ENCODE peak calls at places on chromosomes 11 and 22, in five cellular contexts. Z, W, Y, M and P are unnamed samples. For H3K4me1, the result is how much of the 10 kb centered on the place peaks cover.

GRCh38 chr11:104094576-104094975 is 58.1 kb downstream of the DDI1 start:
- DNase-seq in Z (no peak), W (no peak), Y (no peak), M (no peak), P (no peak)

GRCh38 chr22:39932918-39933649 is 27.1 kb upstream of the TMA7B start:
- DNase-seq in Z (no peak), W (peak), Y (peak), M (peak), P (no peak)

GRCh38 chr22:20565761-20566160 is 58.4 kb downstream of the MED15 start:
- DNase-seq in Z (no peak), W (no peak), Y (no peak), M (no peak), P (no peak)

GRCh38 chr11:34356576-34356917 is 1.3 kb downstream of the ABTB2 start:
- DNase-seq in Z (peak), W (no peak), Y (no peak), M (no peak), P (peak)

GRCh38 chr11:112113539-112114457 is 27.1 kb downstream of the SDHD start:
- DNase-seq in Z (no peak), W (peak), Y (no peak), M (no peak), P (no peak)

GRCh38 chr11:108117746-108118371 is 3.5 kb upstream of the ACAT1 start:
- DNase-seq in Z (no peak), W (peak), Y (no peak), M (no peak), P (no peak)

GRCh38 chr11:121965330-121965729 is 150.7 kb downstream of the BLID start:
- DNase-seq in Z (peak), W (no peak), Y (no peak), M (no peak), P (no peak)

GRCh38 chr22:19466126-19466716 is 12.8 kb downstream of the UFD1 start:
- DNase-seq in Z (no peak), W (no peak), Y (no peak), M (no peak), P (no peak)

GRCh38 chr11:86588566-86589090 is 83.8 kb downstream of the ME3 start:
- DNase-seq in Z (no peak), W (no peak), Y (no peak), M (no peak), P (no peak)

GRCh38 chr22:46068908-46069481 is 81.3 kb upstream of the PPARA start:
- DNase-seq in Z (peak), W (no peak), Y (no peak), M (peak), P (no peak)

GRCh38 chr11:19027829-19028595 is 32.5 kb downstream of the MRGPRX2 start:
- DNase-seq in Z (no peak), W (peak), Y (no peak), M (no peak), P (no peak)

GRCh38 chr11:16945671-16946469 is 68.3 kb downstream of the PLEKHA7 start:
- DNase-seq in Z (peak), W (peak), Y (peak), M (peak), P (peak)

GRCh38 chr11:15969701-15970329 is 386.5 kb downstream of the SOX6 start:
- DNase-seq in Z (no peak), W (no peak), Y (no peak), M (no peak), P (no peak)

GRCh38 chr11:99952816-99953215 is 734.3 kb upstream of the ARHGAP42 start:
- DNase-seq in Z (no peak), W (no peak), Y (no peak), M (no peak), P (no peak)

GRCh38 chr11:13216019-13217006 is 61.3 kb upstream of the BMAL1 start:
- DNase-seq in Z (no peak), W (peak), Y (no peak), M (no peak), P (no peak)

GRCh38 chr11:66981976-66982578 is 7.0 kb downstream of the C11orf86 start:
- DNase-seq in Z (peak), W (peak), Y (peak), M (peak), P (peak)

GRCh38 chr11:409600-410471 is 5.0 kb downstream of the SIGIRR start:
- DNase-seq in Z (no peak), W (no peak), Y (no peak), M (no peak), P (no peak)

GRCh38 chr11:9765320-9766101 is 101.6 kb downstream of the SWAP70 start:
- DNase-seq in Z (peak), W (no peak), Y (no peak), M (no peak), P (peak)

GRCh38 chr22:20180245-20180630 is 29.4 kb upstream of the CCDC188 start:
- DNase-seq in Z (no peak), W (no peak), Y (no peak), M (no peak), P (no peak)

GRCh38 chr11:64718084-64718779 is 4.8 kb downstream of the NRXN2 start:
- DNase-seq in Z (no peak), W (no peak), Y (no peak), M (no peak), P (no peak)

GRCh38 chr11:12179019-12179418 is 68.6 kb downstream of the MICAL2 start:
- DNase-seq in Z (no peak), W (no peak), Y (peak), M (peak), P (no peak)

GRCh38 chr11:3002871-3003270 is 10.7 kb upstream of the NAP1L4 start:
- DNase-seq in Z (no peak), W (no peak), Y (no peak), M (no peak), P (no peak)

GRCh38 chr22:26199665-26200064 is 30.4 kb downstream of the SEZ6L start:
- DNase-seq in Z (no peak), W (no peak), Y (no peak), M (no peak), P (no peak)

GRCh38 chr11:86869966-86870570 is 69.7 kb downstream of the PRSS23 start:
- DNase-seq in Z (peak), W (peak), Y (peak), M (peak), P (peak)

GRCh38 chr22:49325531-49326395 is 501.9 kb downstream of the BRD1 start:
- DNase-seq in Z (no peak), W (no peak), Y (no peak), M (no peak), P (no peak)

GRCh38 chr11:34874202-34874601 is 42.0 kb downstream of the APIP start:
- DNase-seq in Z (no peak), W (no peak), Y (no peak), M (no peak), P (no peak)

GRCh38 chr11:124285610-124286344 is 28.0 kb downstream of the OR8D1 start:
- DNase-seq in Z (no peak), W (no peak), Y (no peak), M (no peak), P (no peak)

GRCh38 chr11:72189448-72190250 is 2.3 kb upstream of the FOLR1 start:
- DNase-seq in Z (no peak), W (no peak), Y (no peak), M (no peak), P (peak)

GRCh38 chr11:9802291-9802861 is 138.5 kb downstream of the SWAP70 start:
- DNase-seq in Z (no peak), W (no peak), Y (no peak), M (no peak), P (no peak)

GRCh38 chr11:74468521-74469280 is 1.4 kb upstream of the KCNE3 start:
- DNase-seq in Z (no peak), W (no peak), Y (no peak), M (no peak), P (no peak)

GRCh38 chr22:19942071-19942885 is 660 bp upstream of the TXNRD2 start:
- DNase-seq in Z (no peak), W (peak), Y (no peak), M (no peak), P (no peak)

GRCh38 chr22:42301072-42301741 is 30.8 kb upstream of the TCF20 start:
- DNase-seq in Z (no peak), W (no peak), Y (no peak), M (no peak), P (no peak)
- H3K4me1 ChIP-seq in Z (under half), W (under half), Y (under half), M (under half), P (under half)

GRCh38 chr11:113384551-113384950 is 3.0 kb upstream of the ANKK1 start:
- DNase-seq in Z (no peak), W (no peak), Y (no peak), M (no peak), P (no peak)

GRCh38 chr11:113389288-113389687 is 1.7 kb downstream of the ANKK1 start:
- DNase-seq in Z (no peak), W (no peak), Y (no peak), M (no peak), P (no peak)

GRCh38 chr11:113385749-113386148 is 1.8 kb upstream of the ANKK1 start:
- DNase-seq in Z (no peak), W (no peak), Y (no peak), M (no peak), P (no peak)

GRCh38 chr11:113386866-113387265 is 713 bp upstream of the ANKK1 start:
- DNase-seq in Z (no peak), W (no peak), Y (no peak), M (no peak), P (no peak)

DNA sequence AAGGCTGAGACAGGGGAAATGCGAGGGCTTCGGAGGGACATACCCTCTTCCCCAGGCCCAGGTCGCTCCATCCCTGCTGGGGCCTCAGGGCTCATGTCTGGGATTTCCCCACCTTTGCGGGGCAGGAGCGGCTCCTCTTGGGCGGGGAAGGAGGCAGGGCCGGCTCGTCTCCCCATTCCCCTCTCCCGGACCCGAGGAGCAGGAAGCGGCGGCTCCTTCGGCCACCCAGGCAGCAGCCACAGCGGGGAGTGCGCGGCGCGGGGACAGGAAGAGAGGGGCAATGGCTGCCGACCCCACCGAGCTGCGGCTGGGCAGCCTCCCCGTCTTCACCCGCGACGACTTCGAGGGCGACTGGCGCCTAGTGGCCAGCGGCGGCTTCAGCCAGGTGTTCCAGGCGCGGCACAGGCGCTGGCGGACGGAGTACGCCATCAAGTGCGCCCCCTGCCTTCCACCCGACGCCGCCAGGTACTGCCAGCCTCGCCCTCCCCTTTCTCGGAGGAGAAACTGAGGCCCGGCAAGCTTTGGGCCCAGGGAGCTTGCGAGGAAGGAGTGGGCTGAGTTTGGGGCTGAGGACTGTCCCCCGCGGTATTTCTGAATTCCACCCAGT is at the start of gene ANKK1:
- DNase-seq in Z (no peak), W (no peak), Y (peak), M (peak), P (no peak)
- TF ChIP-seq CTCF in Z (peak), W (no peak), Y (peak), M (peak), P (peak)

DNA sequence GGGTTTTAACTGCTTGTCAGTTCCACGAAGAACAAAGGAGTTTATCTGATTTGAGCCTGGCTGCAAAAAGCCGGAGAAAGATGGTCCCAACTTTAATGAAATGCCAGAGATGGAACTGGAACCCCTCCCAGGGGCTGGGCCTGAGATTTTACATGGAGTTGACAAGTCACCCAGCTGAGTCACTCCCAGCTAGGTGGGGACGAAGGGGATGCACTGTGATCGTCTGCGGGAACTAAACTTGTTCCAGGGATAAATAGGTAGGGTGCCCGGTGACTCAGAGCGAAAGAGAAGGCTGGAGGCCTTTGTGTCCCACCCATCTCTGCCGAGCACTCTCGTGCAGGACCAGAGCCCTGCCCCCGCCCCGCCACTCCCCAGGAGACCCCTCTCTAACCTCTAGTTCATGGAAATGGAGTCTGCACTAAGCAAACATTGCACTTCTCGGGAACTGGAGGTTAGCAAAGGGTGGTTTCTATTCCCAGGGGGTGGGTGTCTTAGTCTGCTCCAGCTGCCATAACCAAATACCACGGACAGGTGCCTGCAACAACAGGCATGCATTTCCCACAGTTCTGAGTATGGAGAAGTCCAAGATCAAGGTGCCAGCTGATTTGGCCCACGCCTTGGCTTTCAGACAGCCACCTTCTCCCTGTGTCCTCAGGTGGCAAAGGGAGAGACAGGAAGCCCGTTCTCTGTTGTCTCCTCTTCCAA is 60.8 kb upstream of the FADD start:
- DNase-seq in Z (no peak), W (peak), Y (no peak), M (no peak), P (no peak)
- H3K4me3 ChIP-seq in Z (no peak), W (no peak), Y (no peak), M (no peak), P (no peak)

GRCh38 chr11:116537121-116537520 is 235.7 kb downstream of the BUD13 start:
- DNase-seq in Z (no peak), W (no peak), Y (no peak), M (no peak), P (no peak)
- H3K4me1 ChIP-seq in Z (under half), W (under half), Y (under half), M (under half), P (under half)

GRCh38 chr11:57662893-57663292 is 5.0 kb upstream of the ZDHHC5 start:
- DNase-seq in Z (no peak), W (no peak), Y (no peak), M (no peak), P (no peak)
- TF ChIP-seq CTCF in Z (no peak), W (no peak), Y (no peak), M (no peak), P (no peak)

DNA sequence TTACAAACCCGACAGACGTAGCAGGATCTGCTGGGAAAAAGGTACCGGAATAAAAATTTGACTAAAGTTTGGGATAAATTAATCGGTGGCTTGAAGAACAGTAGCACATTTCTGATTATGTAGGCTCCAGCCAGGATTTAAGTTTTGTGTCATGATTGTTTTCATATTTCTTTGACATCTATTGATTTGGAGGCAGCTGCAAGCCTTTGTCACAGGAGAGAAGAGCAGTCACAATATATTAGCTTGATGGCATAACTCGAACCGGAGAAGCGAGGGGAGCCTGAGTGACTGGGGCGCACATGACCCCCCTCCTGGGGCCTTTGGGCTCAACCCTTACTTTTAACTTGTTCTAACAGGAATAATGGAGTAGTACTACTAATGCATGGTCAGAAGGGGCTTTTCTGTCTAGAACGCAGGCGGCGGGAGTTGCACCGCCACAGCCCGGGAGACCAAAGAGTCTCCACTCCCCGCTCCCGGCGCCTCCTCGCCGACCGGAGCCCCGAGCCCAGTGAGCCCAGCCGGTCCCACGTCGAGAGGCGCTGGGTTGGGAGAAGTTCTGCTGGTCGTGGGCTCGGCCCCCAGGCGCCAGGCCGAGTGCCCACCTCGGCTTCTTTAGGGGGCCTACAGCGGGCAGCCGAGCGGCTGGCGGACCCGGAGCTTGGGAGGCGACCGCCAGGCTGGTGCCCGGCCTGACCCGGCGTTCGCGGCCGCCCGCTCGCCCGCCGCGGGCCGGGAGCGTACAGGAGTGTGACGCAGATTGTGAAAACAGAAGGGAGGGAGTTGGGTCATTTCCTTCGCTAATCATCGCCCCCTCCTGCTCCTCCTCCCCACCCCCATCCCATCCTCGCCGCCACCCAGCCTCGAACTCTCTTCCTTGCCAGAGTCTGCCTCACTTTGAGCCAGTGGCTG is 15.7 kb upstream of the PAX6 start:
- DNase-seq in Z (no peak), W (no peak), Y (no peak), M (no peak), P (no peak)
- H3K4me3 ChIP-seq in Z (peak), W (no peak), Y (no peak), M (no peak), P (no peak)

GRCh38 chr11:102469196-102469821 is 16.7 kb upstream of the TMEM123 start:
- DNase-seq in Z (no peak), W (no peak), Y (no peak), M (no peak), P (no peak)

GRCh38 chr11:102471474-102471873 is 18.9 kb upstream of the TMEM123 start:
- DNase-seq in Z (no peak), W (no peak), Y (no peak), M (no peak), P (no peak)

GRCh38 chr11:102470257-102470656 is 17.7 kb upstream of the TMEM123 start:
- DNase-seq in Z (no peak), W (no peak), Y (no peak), M (no peak), P (no peak)

GRCh38 chr11:102473543-102473942 is 21.0 kb upstream of the TMEM123 start:
- DNase-seq in Z (no peak), W (no peak), Y (peak), M (peak), P (no peak)

DNA sequence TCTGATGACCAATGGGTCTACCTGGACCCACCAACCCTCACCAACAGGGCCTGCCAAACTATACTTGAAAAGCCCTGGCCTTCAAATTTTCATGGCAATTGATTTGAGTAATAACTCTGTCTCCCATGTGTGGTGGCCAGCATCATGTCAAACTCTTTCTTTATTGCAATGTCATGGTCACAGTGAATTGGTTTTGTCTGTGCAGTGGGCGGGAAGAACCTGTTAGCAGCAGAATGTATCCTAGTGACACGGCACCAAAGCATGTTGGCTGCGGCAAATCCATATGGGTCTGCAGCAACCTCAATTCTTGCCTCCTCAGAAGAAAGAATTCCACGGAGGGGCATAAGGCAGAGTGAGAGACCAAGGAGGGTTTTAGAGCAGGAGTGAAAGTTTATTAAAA is 19.6 kb upstream of the TMEM123 start:
- DNase-seq in Z (no peak), W (no peak), Y (no peak), M (no peak), P (no peak)
- H3K4me1 ChIP-seq in Z (under half), W (under half), Y (under half), M (under half), P (under half)